ENCODE peak calls at places on chromosomes 3 and 15, in nine cellular contexts. One of them, this sample, is unnamed.

GRCh38 chr3:122392868-122393844 is 9.2 kb downstream of the FAM162A start:
- DNase-seq in suprapubic skin: no peak
- DNase-seq in iPS DF 6.9: no peak
- DNase-seq in CD4-positive, alpha-beta T cell: no peak
- DNase-seq in A549: peak
- DNase-seq in colonic mucosa: no peak
- DNase-seq in IMR-90: peak
- DNase-seq in CD8-positive, alpha-beta memory T cell: no peak
- DNase-seq in cardiac muscle cell: peak
- DNase-seq in this sample: no peak

GRCh38 chr3:125121246-125122010 is 65.6 kb upstream of the HEG1 start:
- DNase-seq in suprapubic skin: no peak
- DNase-seq in iPS DF 6.9: no peak
- DNase-seq in CD4-positive, alpha-beta T cell: no peak
- DNase-seq in A549: no peak
- DNase-seq in colonic mucosa: no peak
- DNase-seq in IMR-90: no peak
- DNase-seq in CD8-positive, alpha-beta memory T cell: no peak
- DNase-seq in cardiac muscle cell: no peak
- DNase-seq in this sample: no peak

GRCh38 chr3:99776516-99777209 is 41.0 kb upstream of the CMSS1 start:
- DNase-seq in suprapubic skin: no peak
- DNase-seq in iPS DF 6.9: no peak
- DNase-seq in CD4-positive, alpha-beta T cell: no peak
- DNase-seq in A549: no peak
- DNase-seq in colonic mucosa: no peak
- DNase-seq in IMR-90: peak
- DNase-seq in CD8-positive, alpha-beta memory T cell: no peak
- DNase-seq in cardiac muscle cell: peak
- DNase-seq in this sample: no peak

GRCh38 chr3:124829175-124829818 is 57.9 kb downstream of the ITGB5 start:
- DNase-seq in suprapubic skin: no peak
- DNase-seq in iPS DF 6.9: no peak
- DNase-seq in CD4-positive, alpha-beta T cell: no peak
- DNase-seq in A549: no peak
- DNase-seq in colonic mucosa: no peak
- DNase-seq in IMR-90: no peak
- DNase-seq in CD8-positive, alpha-beta memory T cell: no peak
- DNase-seq in cardiac muscle cell: no peak
- DNase-seq in this sample: no peak

GRCh38 chr3:72996121-72996472 is 514 bp upstream of the PPP4R2 start:
- DNase-seq in suprapubic skin: peak
- DNase-seq in iPS DF 6.9: no peak
- DNase-seq in CD4-positive, alpha-beta T cell: no peak
- DNase-seq in A549: no peak
- DNase-seq in colonic mucosa: peak
- DNase-seq in IMR-90: no peak
- DNase-seq in CD8-positive, alpha-beta memory T cell: no peak
- DNase-seq in cardiac muscle cell: no peak
- DNase-seq in this sample: no peak

GRCh38 chr3:24123596-24123995 is 178.5 kb downstream of the NR1D2 start:
- DNase-seq in suprapubic skin: no peak
- DNase-seq in iPS DF 6.9: no peak
- DNase-seq in CD4-positive, alpha-beta T cell: no peak
- DNase-seq in A549: no peak
- DNase-seq in colonic mucosa: no peak
- DNase-seq in IMR-90: peak
- DNase-seq in CD8-positive, alpha-beta memory T cell: no peak
- DNase-seq in cardiac muscle cell: peak
- DNase-seq in this sample: no peak

GRCh38 chr3:18237251-18238005 is 187.7 kb downstream of the SATB1 start:
- DNase-seq in suprapubic skin: no peak
- DNase-seq in iPS DF 6.9: no peak
- DNase-seq in CD4-positive, alpha-beta T cell: no peak
- DNase-seq in A549: no peak
- DNase-seq in colonic mucosa: no peak
- DNase-seq in IMR-90: peak
- DNase-seq in CD8-positive, alpha-beta memory T cell: no peak
- DNase-seq in cardiac muscle cell: peak
- DNase-seq in this sample: no peak

GRCh38 chr3:15228147-15228546 is 22.1 kb downstream of the CAPN7 start:
- DNase-seq in suprapubic skin: no peak
- DNase-seq in iPS DF 6.9: no peak
- DNase-seq in CD4-positive, alpha-beta T cell: no peak
- DNase-seq in A549: no peak
- DNase-seq in colonic mucosa: no peak
- DNase-seq in IMR-90: no peak
- DNase-seq in CD8-positive, alpha-beta memory T cell: no peak
- DNase-seq in cardiac muscle cell: no peak
- DNase-seq in this sample: no peak

GRCh38 chr3:123660276-123660675 is 75.4 kb upstream of the HACD2 start:
- DNase-seq in suprapubic skin: no peak
- DNase-seq in iPS DF 6.9: no peak
- DNase-seq in CD4-positive, alpha-beta T cell: no peak
- DNase-seq in A549: no peak
- DNase-seq in colonic mucosa: no peak
- DNase-seq in IMR-90: no peak
- DNase-seq in CD8-positive, alpha-beta memory T cell: no peak
- DNase-seq in cardiac muscle cell: no peak
- DNase-seq in this sample: no peak

GRCh38 chr3:32743934-32744333 is 58.9 kb downstream of the CNOT10 start:
- DNase-seq in suprapubic skin: no peak
- DNase-seq in iPS DF 6.9: no peak
- DNase-seq in CD4-positive, alpha-beta T cell: no peak
- DNase-seq in A549: no peak
- DNase-seq in colonic mucosa: peak
- DNase-seq in IMR-90: peak
- DNase-seq in CD8-positive, alpha-beta memory T cell: no peak
- DNase-seq in cardiac muscle cell: peak
- DNase-seq in this sample: no peak

GRCh38 chr3:168051579-168052183 is 44.0 kb downstream of the GOLIM4 start:
- DNase-seq in suprapubic skin: no peak
- DNase-seq in iPS DF 6.9: no peak
- DNase-seq in CD4-positive, alpha-beta T cell: no peak
- DNase-seq in A549: no peak
- DNase-seq in colonic mucosa: no peak
- DNase-seq in IMR-90: peak
- DNase-seq in CD8-positive, alpha-beta memory T cell: no peak
- DNase-seq in cardiac muscle cell: peak
- DNase-seq in this sample: no peak

GRCh38 chr3:88148651-88149050 is 1.1 kb upstream of the C3orf38 start:
- DNase-seq in suprapubic skin: no peak
- DNase-seq in iPS DF 6.9: no peak
- DNase-seq in CD4-positive, alpha-beta T cell: no peak
- DNase-seq in A549: no peak
- DNase-seq in colonic mucosa: no peak
- DNase-seq in IMR-90: no peak
- DNase-seq in CD8-positive, alpha-beta memory T cell: no peak
- DNase-seq in cardiac muscle cell: no peak
- DNase-seq in this sample: no peak

GRCh38 chr3:186208328-186208989 is 99.6 kb upstream of the ETV5 start:
- DNase-seq in suprapubic skin: no peak
- DNase-seq in iPS DF 6.9: no peak
- DNase-seq in CD4-positive, alpha-beta T cell: no peak
- DNase-seq in A549: no peak
- DNase-seq in colonic mucosa: no peak
- DNase-seq in IMR-90: no peak
- DNase-seq in CD8-positive, alpha-beta memory T cell: no peak
- DNase-seq in cardiac muscle cell: no peak
- DNase-seq in this sample: no peak

GRCh38 chr3:8743911-8744310 is 10.3 kb downstream of the CAV3 start:
- DNase-seq in suprapubic skin: no peak
- DNase-seq in iPS DF 6.9: no peak
- DNase-seq in CD4-positive, alpha-beta T cell: no peak
- DNase-seq in A549: no peak
- DNase-seq in colonic mucosa: no peak
- DNase-seq in IMR-90: no peak
- DNase-seq in CD8-positive, alpha-beta memory T cell: no peak
- DNase-seq in cardiac muscle cell: no peak
- DNase-seq in this sample: no peak
- H3K27ac ChIP-seq in suprapubic skin: no peak
- H3K27ac ChIP-seq in iPS DF 6.9: no peak
- H3K27ac ChIP-seq in CD4-positive, alpha-beta T cell: no peak
- H3K27ac ChIP-seq in A549: peak
- H3K27ac ChIP-seq in colonic mucosa: no peak
- H3K27ac ChIP-seq in IMR-90: no peak
- H3K27ac ChIP-seq in CD8-positive, alpha-beta memory T cell: no peak
- H3K27ac ChIP-seq in cardiac muscle cell: no peak
- H3K27ac ChIP-seq in this sample: no peak

GRCh38 chr3:171028025-171028778 is 1.7 kb upstream of the SLC2A2 start:
- DNase-seq in suprapubic skin: no peak
- DNase-seq in iPS DF 6.9: peak
- DNase-seq in CD4-positive, alpha-beta T cell: no peak
- DNase-seq in A549: no peak
- DNase-seq in colonic mucosa: peak
- DNase-seq in IMR-90: peak
- DNase-seq in CD8-positive, alpha-beta memory T cell: no peak
- DNase-seq in cardiac muscle cell: peak
- DNase-seq in this sample: peak

GRCh38 chr3:171026584-171027293 is at the start of gene SLC2A2:
- DNase-seq in suprapubic skin: no peak
- DNase-seq in iPS DF 6.9: no peak
- DNase-seq in CD4-positive, alpha-beta T cell: no peak
- DNase-seq in A549: no peak
- DNase-seq in colonic mucosa: no peak
- DNase-seq in IMR-90: no peak
- DNase-seq in CD8-positive, alpha-beta memory T cell: no peak
- DNase-seq in cardiac muscle cell: no peak
- DNase-seq in this sample: no peak

GRCh38 chr3:171023566-171023965 is 3.0 kb downstream of the SLC2A2 start:
- DNase-seq in suprapubic skin: no peak
- DNase-seq in iPS DF 6.9: no peak
- DNase-seq in CD4-positive, alpha-beta T cell: no peak
- DNase-seq in A549: no peak
- DNase-seq in colonic mucosa: no peak
- DNase-seq in IMR-90: no peak
- DNase-seq in CD8-positive, alpha-beta memory T cell: no peak
- DNase-seq in cardiac muscle cell: no peak
- DNase-seq in this sample: no peak

DNA sequence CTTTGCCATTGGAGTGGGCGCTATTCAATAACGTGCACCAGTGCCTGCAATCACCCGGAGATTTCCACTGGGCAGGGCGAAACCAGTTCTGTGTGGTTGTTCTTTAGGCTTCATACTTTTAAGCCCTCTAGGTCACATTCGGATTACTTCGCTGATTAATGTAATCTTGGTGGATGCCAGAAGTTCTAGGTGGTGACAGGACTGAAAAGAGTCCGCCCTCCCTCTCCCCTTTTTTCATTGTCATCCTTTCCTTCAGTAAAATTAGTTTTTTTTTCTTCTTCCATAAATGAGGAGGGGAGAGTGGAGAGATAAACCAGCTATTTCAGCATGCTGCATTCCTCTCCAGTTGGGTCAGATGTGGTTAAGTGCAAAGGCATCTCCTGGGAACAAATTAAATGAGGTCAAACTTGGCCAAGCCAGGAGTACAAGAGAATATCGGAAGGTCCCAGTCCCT is 2.3 kb upstream of the SLC2A2 start:
- DNase-seq in suprapubic skin: no peak
- DNase-seq in iPS DF 6.9: no peak
- DNase-seq in CD4-positive, alpha-beta T cell: no peak
- DNase-seq in A549: no peak
- DNase-seq in colonic mucosa: no peak
- DNase-seq in IMR-90: peak
- DNase-seq in CD8-positive, alpha-beta memory T cell: no peak
- DNase-seq in cardiac muscle cell: peak
- DNase-seq in this sample: no peak
- H3K27ac ChIP-seq in suprapubic skin: no peak
- H3K27ac ChIP-seq in iPS DF 6.9: no peak
- H3K27ac ChIP-seq in CD4-positive, alpha-beta T cell: no peak
- H3K27ac ChIP-seq in A549: no peak
- H3K27ac ChIP-seq in colonic mucosa: no peak
- H3K27ac ChIP-seq in IMR-90: peak
- H3K27ac ChIP-seq in CD8-positive, alpha-beta memory T cell: no peak
- H3K27ac ChIP-seq in cardiac muscle cell: no peak
- H3K27ac ChIP-seq in this sample: no peak

GRCh38 chr15:40006003-40006402 is 33.0 kb downstream of the SRP14 start:
- DNase-seq in suprapubic skin: no peak
- DNase-seq in iPS DF 6.9: no peak
- DNase-seq in CD4-positive, alpha-beta T cell: no peak
- DNase-seq in A549: no peak
- DNase-seq in colonic mucosa: no peak
- DNase-seq in IMR-90: peak
- DNase-seq in CD8-positive, alpha-beta memory T cell: no peak
- DNase-seq in cardiac muscle cell: no peak
- DNase-seq in this sample: no peak
- H3K27ac ChIP-seq in suprapubic skin: no peak
- H3K27ac ChIP-seq in iPS DF 6.9: no peak
- H3K27ac ChIP-seq in CD4-positive, alpha-beta T cell: no peak
- H3K27ac ChIP-seq in A549: no peak
- H3K27ac ChIP-seq in colonic mucosa: no peak
- H3K27ac ChIP-seq in IMR-90: no peak
- H3K27ac ChIP-seq in CD8-positive, alpha-beta memory T cell: no peak
- H3K27ac ChIP-seq in cardiac muscle cell: no peak
- H3K27ac ChIP-seq in this sample: no peak

GRCh38 chr3:171260899-171261298 is 199.3 kb downstream of the TNIK start:
- DNase-seq in suprapubic skin: no peak
- DNase-seq in iPS DF 6.9: no peak
- DNase-seq in CD4-positive, alpha-beta T cell: no peak
- DNase-seq in A549: no peak
- DNase-seq in colonic mucosa: no peak
- DNase-seq in IMR-90: no peak
- DNase-seq in CD8-positive, alpha-beta memory T cell: no peak
- DNase-seq in cardiac muscle cell: no peak
- DNase-seq in this sample: no peak

GRCh38 chr3:171256445-171257250 is 203.6 kb downstream of the TNIK start:
- DNase-seq in suprapubic skin: no peak
- DNase-seq in iPS DF 6.9: no peak
- DNase-seq in CD4-positive, alpha-beta T cell: no peak
- DNase-seq in A549: no peak
- DNase-seq in colonic mucosa: no peak
- DNase-seq in IMR-90: peak
- DNase-seq in CD8-positive, alpha-beta memory T cell: no peak
- DNase-seq in cardiac muscle cell: no peak
- DNase-seq in this sample: no peak

GRCh38 chr3:171260430-171260829 is 199.8 kb downstream of the TNIK start:
- DNase-seq in suprapubic skin: no peak
- DNase-seq in iPS DF 6.9: no peak
- DNase-seq in CD4-positive, alpha-beta T cell: no peak
- DNase-seq in A549: no peak
- DNase-seq in colonic mucosa: no peak
- DNase-seq in IMR-90: no peak
- DNase-seq in CD8-positive, alpha-beta memory T cell: no peak
- DNase-seq in cardiac muscle cell: no peak
- DNase-seq in this sample: no peak

GRCh38 chr3:171257251-171258179 is 202.7 kb downstream of the TNIK start:
- DNase-seq in suprapubic skin: no peak
- DNase-seq in iPS DF 6.9: no peak
- DNase-seq in CD4-positive, alpha-beta T cell: no peak
- DNase-seq in A549: no peak
- DNase-seq in colonic mucosa: no peak
- DNase-seq in IMR-90: peak
- DNase-seq in CD8-positive, alpha-beta memory T cell: no peak
- DNase-seq in cardiac muscle cell: no peak
- DNase-seq in this sample: no peak

DNA sequence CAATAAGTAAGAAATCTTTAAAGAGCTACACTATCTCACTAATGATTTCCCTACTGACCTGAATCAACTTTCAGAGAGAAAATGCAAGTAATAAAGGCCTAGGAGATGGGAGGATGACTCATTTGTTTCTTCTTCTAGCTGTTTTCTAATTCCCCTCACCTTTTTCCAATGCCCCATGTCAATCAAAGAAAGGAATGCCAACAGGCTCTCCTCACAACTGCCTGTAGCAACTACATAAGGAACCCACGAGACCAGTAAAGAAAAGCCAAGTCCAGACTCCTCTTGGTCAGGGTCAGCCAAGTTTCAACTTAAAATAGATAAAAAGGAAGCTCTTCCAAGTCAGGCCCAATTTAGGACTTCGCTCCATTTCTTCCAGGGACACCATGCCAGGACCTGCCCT is 201.9 kb downstream of the TNIK start:
- DNase-seq in suprapubic skin: no peak
- DNase-seq in iPS DF 6.9: no peak
- DNase-seq in CD4-positive, alpha-beta T cell: no peak
- DNase-seq in A549: no peak
- DNase-seq in colonic mucosa: no peak
- DNase-seq in IMR-90: no peak
- DNase-seq in CD8-positive, alpha-beta memory T cell: no peak
- DNase-seq in cardiac muscle cell: no peak
- DNase-seq in this sample: no peak
- H3K27ac ChIP-seq in suprapubic skin: no peak
- H3K27ac ChIP-seq in iPS DF 6.9: no peak
- H3K27ac ChIP-seq in CD4-positive, alpha-beta T cell: peak
- H3K27ac ChIP-seq in A549: no peak
- H3K27ac ChIP-seq in colonic mucosa: no peak
- H3K27ac ChIP-seq in IMR-90: no peak
- H3K27ac ChIP-seq in CD8-positive, alpha-beta memory T cell: no peak
- H3K27ac ChIP-seq in cardiac muscle cell: no peak
- H3K27ac ChIP-seq in this sample: peak